ENCODE peak calls at places on chromosomes 16 and 17, in eight cellular contexts. T, O, F, N, Q, Y, U and G are unnamed samples.

GRCh38 chr17:49708515-49709161 is 874 bp upstream of the SLC35B1 start:
- DNase-seq in T (no peak), O (no peak), F (no peak), N (no peak), Q (no peak), Y (peak; percentile 28), U (no peak), G (no peak)

GRCh38 chr17:16258916-16259315 is 41.9 kb downstream of the PIGL start:
- DNase-seq in T (peak; percentile 70), O (no peak), F (no peak), N (no peak), Q (no peak), Y (peak; percentile 45), U (no peak), G (no peak)

GRCh38 chr17:40251576-40251975 is 32.5 kb downstream of the WIPF2 start:
- DNase-seq in T (peak; percentile 88), O (peak; percentile 45), F (no peak), N (no peak), Q (peak; percentile 48), Y (peak; percentile 85), U (no peak), G (peak; percentile 47)

GRCh38 chr17:78724544-78724943 is 57.5 kb downstream of the CYTH1 start:
- DNase-seq in T (no peak), O (no peak), F (no peak), N (no peak), Q (no peak), Y (no peak), U (no peak), G (no peak)

GRCh38 chr16:84354306-84354705 is 14.0 kb upstream of the ATP2C2 start:
- DNase-seq in T (no peak), O (no peak), F (no peak), N (no peak), Q (no peak), Y (no peak), U (no peak), G (no peak)

GRCh38 chr17:57938061-57938502 is 17.1 kb downstream of the CUEDC1 start:
- DNase-seq in T (no peak), O (no peak), F (no peak), N (peak; percentile 51), Q (no peak), Y (no peak), U (no peak), G (peak; percentile 73)

GRCh38 chr16:9518054-9518453 is 426.6 kb downstream of the HAPSTR1 start:
- DNase-seq in T (no peak), O (no peak), F (no peak), N (no peak), Q (no peak), Y (peak; percentile 0), U (no peak), G (no peak)

GRCh38 chr16:24015923-24016322 is 180.1 kb downstream of the PRKCB start:
- DNase-seq in T (no peak), O (no peak), F (no peak), N (no peak), Q (peak; percentile 13), Y (no peak), U (no peak), G (no peak)

GRCh38 chr16:88828711-88829110 is 17.0 kb upstream of the APRT start:
- DNase-seq in T (no peak), O (no peak), F (no peak), N (no peak), Q (no peak), Y (no peak), U (no peak), G (no peak)

GRCh38 chr17:10681866-10682446 is 15.4 kb downstream of the SCO1 start:
- DNase-seq in T (peak; percentile 89), O (no peak), F (no peak), N (no peak), Q (no peak), Y (peak; percentile 80), U (no peak), G (no peak)

GRCh38 chr17:10121971-10122707 is 76.3 kb downstream of the GAS7 start:
- DNase-seq in T (peak; percentile 39), O (no peak), F (peak; percentile 68), N (no peak), Q (no peak), Y (peak; percentile 45), U (no peak), G (no peak)

GRCh38 chr16:24022797-24023196 is 187.0 kb downstream of the PRKCB start:
- DNase-seq in T (no peak), O (no peak), F (no peak), N (no peak), Q (no peak), Y (no peak), U (no peak), G (no peak)

GRCh38 chr17:42773290-42774035 is at the start of gene VPS25:
- DNase-seq in T (peak; percentile 87), O (peak; percentile 75), F (peak; percentile 71), N (peak; percentile 74), Q (peak; percentile 86), Y (peak; percentile 89), U (peak; percentile 50), G (peak; percentile 86)

GRCh38 chr16:15879255-15879804 is 9.1 kb downstream of the CEP20 start:
- DNase-seq in T (peak; percentile 96), O (no peak), F (no peak), N (no peak), Q (no peak), Y (peak; percentile 84), U (no peak), G (no peak)

GRCh38 chr17:3554440-3554839 is 3.2 kb downstream of the TRPV3 start:
- DNase-seq in T (no peak), O (no peak), F (no peak), N (no peak), Q (no peak), Y (no peak), U (no peak), G (no peak)

GRCh38 chr16:27281285-27281684 is 12.7 kb upstream of the NSMCE1 start:
- DNase-seq in T (no peak), O (no peak), F (no peak), N (no peak), Q (no peak), Y (no peak), U (no peak), G (no peak)

GRCh38 chr17:5747276-5747675 is 163.0 kb upstream of the NLRP1 start:
- DNase-seq in T (no peak), O (no peak), F (no peak), N (no peak), Q (no peak), Y (no peak), U (no peak), G (no peak)

GRCh38 chr16:68230956-68231355 is 5.0 kb downstream of the ESRP2 start:
- DNase-seq in T (no peak), O (no peak), F (no peak), N (no peak), Q (no peak), Y (no peak), U (no peak), G (no peak)

GRCh38 chr16:21336231-21336630 is 58.1 kb upstream of the CRYM start:
- DNase-seq in T (no peak), O (no peak), F (no peak), N (no peak), Q (no peak), Y (no peak), U (no peak), G (no peak)

GRCh38 chr16:12532871-12533610 is 270.6 kb downstream of the CPPED1 start:
- DNase-seq in T (no peak), O (no peak), F (no peak), N (no peak), Q (no peak), Y (no peak), U (no peak), G (no peak)

GRCh38 chr16:23141033-23141432 is 8.2 kb downstream of the USP31 start:
- DNase-seq in T (no peak), O (no peak), F (no peak), N (no peak), Q (no peak), Y (no peak), U (no peak), G (no peak)

GRCh38 chr17:78422267-78422605 is 43.8 kb downstream of the PGS1 start:
- DNase-seq in T (no peak), O (no peak), F (no peak), N (no peak), Q (no peak), Y (no peak), U (no peak), G (no peak)

GRCh38 chr16:27244363-27244755 is 24.2 kb downstream of the NSMCE1 start:
- DNase-seq in T (no peak), O (no peak), F (no peak), N (no peak), Q (no peak), Y (no peak), U (no peak), G (no peak)